ENCODE peak calls at places on chromosomes 3 and 15, in nine cellular contexts. One of them, this sample, is unnamed.
A peak's percentile ranks its signal among the peaks of the same experiment; 100 is the strongest.

GRCh38 chr3:28053759-28054158 is 187.7 kb upstream of the CMC1 start:
- DNase-seq in SW 1271: no peak
- DNase-seq in T-cell: no peak
- DNase-seq in HepG2: no peak
- DNase-seq in amygdala: no peak
- DNase-seq in fibroblast of the aortic adventitia: peak; percentile 76
- DNase-seq in A172: peak; percentile 86
- DNase-seq in non-pigmented ciliary epithelial cell: no peak
- DNase-seq in stimulated activated CD8-positive, alpha-beta memory T cell treated with anti-CD3 and anti-CD28 coated beads, Interleukin-15, amount 100 ng/mL, for 24 hours: no peak
- DNase-seq in this sample: no peak

GRCh38 chr15:40420793-40421192 is 15.2 kb downstream of the IVD start:
- DNase-seq in SW 1271: no peak
- DNase-seq in T-cell: no peak
- DNase-seq in HepG2: no peak
- DNase-seq in amygdala: no peak
- DNase-seq in fibroblast of the aortic adventitia: no peak
- DNase-seq in A172: no peak
- DNase-seq in non-pigmented ciliary epithelial cell: no peak
- DNase-seq in stimulated activated CD8-positive, alpha-beta memory T cell treated with anti-CD3 and anti-CD28 coated beads, Interleukin-15, amount 100 ng/mL, for 24 hours: no peak
- DNase-seq in this sample: peak; percentile 92

GRCh38 chr15:68278345-68279217 is 1.0 kb downstream of the FEM1B start:
- DNase-seq in SW 1271: no peak
- DNase-seq in T-cell: peak; percentile 75
- DNase-seq in HepG2: peak; percentile 65
- DNase-seq in amygdala: no peak
- DNase-seq in fibroblast of the aortic adventitia: peak; percentile 47
- DNase-seq in A172: peak; percentile 18
- DNase-seq in non-pigmented ciliary epithelial cell: no peak
- DNase-seq in stimulated activated CD8-positive, alpha-beta memory T cell treated with anti-CD3 and anti-CD28 coated beads, Interleukin-15, amount 100 ng/mL, for 24 hours: no peak
- DNase-seq in this sample: peak; percentile 74

GRCh38 chr3:174397848-174398247 is 461.3 kb upstream of the NAALADL2 start:
- DNase-seq in SW 1271: no peak
- DNase-seq in T-cell: no peak
- DNase-seq in HepG2: peak; percentile 1
- DNase-seq in amygdala: no peak
- DNase-seq in fibroblast of the aortic adventitia: peak; percentile 75
- DNase-seq in A172: no peak
- DNase-seq in non-pigmented ciliary epithelial cell: no peak
- DNase-seq in stimulated activated CD8-positive, alpha-beta memory T cell treated with anti-CD3 and anti-CD28 coated beads, Interleukin-15, amount 100 ng/mL, for 24 hours: no peak
- DNase-seq in this sample: no peak

GRCh38 chr3:39106281-39107055 is 959 bp downstream of the GORASP1 start:
- DNase-seq in SW 1271: no peak
- DNase-seq in T-cell: no peak
- DNase-seq in HepG2: no peak
- DNase-seq in amygdala: no peak
- DNase-seq in fibroblast of the aortic adventitia: peak; percentile 41
- DNase-seq in A172: no peak
- DNase-seq in non-pigmented ciliary epithelial cell: no peak
- DNase-seq in stimulated activated CD8-positive, alpha-beta memory T cell treated with anti-CD3 and anti-CD28 coated beads, Interleukin-15, amount 100 ng/mL, for 24 hours: no peak
- DNase-seq in this sample: no peak

GRCh38 chr3:189267981-189268613 is 96.3 kb downstream of the TPRG1 start:
- DNase-seq in SW 1271: no peak
- DNase-seq in T-cell: no peak
- DNase-seq in HepG2: peak; percentile 2
- DNase-seq in amygdala: no peak
- DNase-seq in fibroblast of the aortic adventitia: peak; percentile 40
- DNase-seq in A172: peak; percentile 78
- DNase-seq in non-pigmented ciliary epithelial cell: peak; percentile 15
- DNase-seq in stimulated activated CD8-positive, alpha-beta memory T cell treated with anti-CD3 and anti-CD28 coated beads, Interleukin-15, amount 100 ng/mL, for 24 hours: no peak
- DNase-seq in this sample: no peak

GRCh38 chr3:111733154-111733553 is 125.9 kb upstream of the PHLDB2 start:
- DNase-seq in SW 1271: no peak
- DNase-seq in T-cell: no peak
- DNase-seq in HepG2: peak; percentile 86
- DNase-seq in amygdala: no peak
- DNase-seq in fibroblast of the aortic adventitia: no peak
- DNase-seq in A172: no peak
- DNase-seq in non-pigmented ciliary epithelial cell: no peak
- DNase-seq in stimulated activated CD8-positive, alpha-beta memory T cell treated with anti-CD3 and anti-CD28 coated beads, Interleukin-15, amount 100 ng/mL, for 24 hours: no peak
- DNase-seq in this sample: peak; percentile 71

GRCh38 chr15:92915766-92916435 is 15.8 kb downstream of the CHD2 start:
- DNase-seq in SW 1271: no peak
- DNase-seq in T-cell: no peak
- DNase-seq in HepG2: no peak
- DNase-seq in amygdala: no peak
- DNase-seq in fibroblast of the aortic adventitia: no peak
- DNase-seq in A172: no peak
- DNase-seq in non-pigmented ciliary epithelial cell: no peak
- DNase-seq in stimulated activated CD8-positive, alpha-beta memory T cell treated with anti-CD3 and anti-CD28 coated beads, Interleukin-15, amount 100 ng/mL, for 24 hours: no peak
- DNase-seq in this sample: no peak

GRCh38 chr3:49554639-49555265 is 475 bp downstream of the BSN start:
- DNase-seq in SW 1271: no peak
- DNase-seq in T-cell: peak; percentile 40
- DNase-seq in HepG2: no peak
- DNase-seq in amygdala: no peak
- DNase-seq in fibroblast of the aortic adventitia: peak; percentile 20
- DNase-seq in A172: no peak
- DNase-seq in non-pigmented ciliary epithelial cell: no peak
- DNase-seq in stimulated activated CD8-positive, alpha-beta memory T cell treated with anti-CD3 and anti-CD28 coated beads, Interleukin-15, amount 100 ng/mL, for 24 hours: peak; percentile 26
- DNase-seq in this sample: no peak

GRCh38 chr15:41967506-41968206 is 4.7 kb downstream of the EHD4 start:
- DNase-seq in SW 1271: no peak
- DNase-seq in T-cell: no peak
- DNase-seq in HepG2: no peak
- DNase-seq in amygdala: peak; percentile 12
- DNase-seq in fibroblast of the aortic adventitia: no peak
- DNase-seq in A172: no peak
- DNase-seq in non-pigmented ciliary epithelial cell: no peak
- DNase-seq in stimulated activated CD8-positive, alpha-beta memory T cell treated with anti-CD3 and anti-CD28 coated beads, Interleukin-15, amount 100 ng/mL, for 24 hours: no peak
- DNase-seq in this sample: peak; percentile 59

GRCh38 chr3:66253790-66254620 is 33.2 kb downstream of the SLC25A26 start:
- DNase-seq in SW 1271: no peak
- DNase-seq in T-cell: no peak
- DNase-seq in HepG2: peak; percentile 23
- DNase-seq in amygdala: no peak
- DNase-seq in fibroblast of the aortic adventitia: peak; percentile 71
- DNase-seq in A172: peak; percentile 18
- DNase-seq in non-pigmented ciliary epithelial cell: peak; percentile 26
- DNase-seq in stimulated activated CD8-positive, alpha-beta memory T cell treated with anti-CD3 and anti-CD28 coated beads, Interleukin-15, amount 100 ng/mL, for 24 hours: no peak
- DNase-seq in this sample: no peak

GRCh38 chr3:39150803-39151631 is 2.4 kb downstream of the CSRNP1 start:
- DNase-seq in SW 1271: peak; percentile 76
- DNase-seq in T-cell: peak; percentile 47
- DNase-seq in HepG2: peak; percentile 33
- DNase-seq in amygdala: peak; percentile 62
- DNase-seq in fibroblast of the aortic adventitia: peak; percentile 98
- DNase-seq in A172: peak; percentile 98
- DNase-seq in non-pigmented ciliary epithelial cell: peak; percentile 89
- DNase-seq in stimulated activated CD8-positive, alpha-beta memory T cell treated with anti-CD3 and anti-CD28 coated beads, Interleukin-15, amount 100 ng/mL, for 24 hours: no peak
- DNase-seq in this sample: peak; percentile 91

GRCh38 chr3:129913618-129914017 is 20.1 kb upstream of the TMCC1 start:
- DNase-seq in SW 1271: no peak
- DNase-seq in T-cell: no peak
- DNase-seq in HepG2: no peak
- DNase-seq in amygdala: no peak
- DNase-seq in fibroblast of the aortic adventitia: no peak
- DNase-seq in A172: no peak
- DNase-seq in non-pigmented ciliary epithelial cell: no peak
- DNase-seq in stimulated activated CD8-positive, alpha-beta memory T cell treated with anti-CD3 and anti-CD28 coated beads, Interleukin-15, amount 100 ng/mL, for 24 hours: no peak
- DNase-seq in this sample: no peak

GRCh38 chr3:194967126-194968117 is 281.7 kb downstream of the FAM43A start:
- DNase-seq in SW 1271: no peak
- DNase-seq in T-cell: no peak
- DNase-seq in HepG2: no peak
- DNase-seq in amygdala: no peak
- DNase-seq in fibroblast of the aortic adventitia: no peak
- DNase-seq in A172: no peak
- DNase-seq in non-pigmented ciliary epithelial cell: no peak
- DNase-seq in stimulated activated CD8-positive, alpha-beta memory T cell treated with anti-CD3 and anti-CD28 coated beads, Interleukin-15, amount 100 ng/mL, for 24 hours: no peak
- DNase-seq in this sample: no peak

GRCh38 chr15:63483521-63484371 is 20.6 kb upstream of the USP3 start:
- DNase-seq in SW 1271: no peak
- DNase-seq in T-cell: no peak
- DNase-seq in HepG2: no peak
- DNase-seq in amygdala: no peak
- DNase-seq in fibroblast of the aortic adventitia: no peak
- DNase-seq in A172: no peak
- DNase-seq in non-pigmented ciliary epithelial cell: no peak
- DNase-seq in stimulated activated CD8-positive, alpha-beta memory T cell treated with anti-CD3 and anti-CD28 coated beads, Interleukin-15, amount 100 ng/mL, for 24 hours: no peak
- DNase-seq in this sample: no peak

GRCh38 chr15:49075876-49076275 is 29.6 kb upstream of the SECISBP2L start:
- DNase-seq in SW 1271: no peak
- DNase-seq in T-cell: no peak
- DNase-seq in HepG2: no peak
- DNase-seq in amygdala: no peak
- DNase-seq in fibroblast of the aortic adventitia: no peak
- DNase-seq in A172: no peak
- DNase-seq in non-pigmented ciliary epithelial cell: no peak
- DNase-seq in stimulated activated CD8-positive, alpha-beta memory T cell treated with anti-CD3 and anti-CD28 coated beads, Interleukin-15, amount 100 ng/mL, for 24 hours: no peak
- DNase-seq in this sample: no peak

GRCh38 chr3:14508966-14509795 is 31.0 kb downstream of the GRIP2 start:
- DNase-seq in SW 1271: no peak
- DNase-seq in T-cell: peak; percentile 60
- DNase-seq in HepG2: peak; percentile 30
- DNase-seq in amygdala: no peak
- DNase-seq in fibroblast of the aortic adventitia: peak; percentile 42
- DNase-seq in A172: peak; percentile 32
- DNase-seq in non-pigmented ciliary epithelial cell: no peak
- DNase-seq in stimulated activated CD8-positive, alpha-beta memory T cell treated with anti-CD3 and anti-CD28 coated beads, Interleukin-15, amount 100 ng/mL, for 24 hours: peak; percentile 69
- DNase-seq in this sample: peak; percentile 74